ENCODE peak calls at places on chromosomes 12 and 14, in five cellular contexts. One of them, this sample, is unnamed.
A peak's percentile ranks its signal among the peaks of the same experiment; 100 is the strongest.

GRCh38 chr12:107223816-107224215 is 130.5 kb upstream of the CRY1 start:
- DNase-seq in suprapubic skin: no peak
- DNase-seq in tibial nerve: no peak
- DNase-seq in H1: no peak
- DNase-seq in A549: no peak
- DNase-seq in this sample: no peak

GRCh38 chr14:100278702-100279101 is 27.5 kb downstream of the SLC25A29 start:
- DNase-seq in tibial nerve: no peak
- DNase-seq in H1: no peak
- DNase-seq in suprapubic skin: no peak
- DNase-seq in A549: no peak
- DNase-seq in this sample: no peak

GRCh38 chr12:74412607-74413230 is 124.9 kb upstream of the ATXN7L3B start:
- DNase-seq in suprapubic skin: no peak
- DNase-seq in tibial nerve: no peak
- DNase-seq in H1: no peak
- DNase-seq in A549: no peak
- DNase-seq in this sample: no peak

GRCh38 chr14:59707778-59708635 is 131.4 kb upstream of the CCDC175 start:
- DNase-seq in suprapubic skin: no peak
- DNase-seq in tibial nerve: no peak
- DNase-seq in A549: no peak
- DNase-seq in H1: no peak
- DNase-seq in this sample: no peak

GRCh38 chr12:95848575-95849388 is 10.0 kb upstream of the SNRPF start:
- DNase-seq in tibial nerve: no peak
- DNase-seq in A549: peak; percentile 55
- DNase-seq in H1: no peak
- DNase-seq in suprapubic skin: no peak
- DNase-seq in this sample: no peak

GRCh38 chr12:3962661-3963483 is 89.7 kb upstream of the PARP11 start:
- DNase-seq in A549: no peak
- DNase-seq in suprapubic skin: no peak
- DNase-seq in tibial nerve: no peak
- DNase-seq in H1: no peak
- DNase-seq in this sample: no peak

GRCh38 chr12:120265483-120266179 is at the start of gene PXN:
- DNase-seq in A549: peak; percentile 76
- DNase-seq in H1: no peak
- DNase-seq in tibial nerve: peak; percentile 80
- DNase-seq in suprapubic skin: peak; percentile 91
- DNase-seq in this sample: peak; percentile 94

GRCh38 chr12:123115409-123116111 is 35.3 kb downstream of the PITPNM2 start:
- DNase-seq in A549: no peak
- DNase-seq in H1: no peak
- DNase-seq in tibial nerve: peak; percentile 69
- DNase-seq in suprapubic skin: no peak
- DNase-seq in this sample: peak; percentile 93

GRCh38 chr12:19465711-19466110 is 26.4 kb downstream of the AEBP2 start:
- DNase-seq in suprapubic skin: no peak
- DNase-seq in tibial nerve: no peak
- DNase-seq in H1: no peak
- DNase-seq in A549: no peak
- DNase-seq in this sample: no peak

GRCh38 chr14:58077621-58078020 is 74.4 kb downstream of the ARMH4 start:
- DNase-seq in suprapubic skin: no peak
- DNase-seq in H1: no peak
- DNase-seq in A549: no peak
- DNase-seq in tibial nerve: no peak
- DNase-seq in this sample: no peak

GRCh38 chr12:65308601-65309071 is 30.2 kb downstream of the MSRB3 start:
- DNase-seq in tibial nerve: no peak
- DNase-seq in suprapubic skin: no peak
- DNase-seq in H1: no peak
- DNase-seq in A549: no peak
- DNase-seq in this sample: no peak

GRCh38 chr12:113392988-113393579 is 10.6 kb downstream of the SDS start:
- DNase-seq in tibial nerve: no peak
- DNase-seq in A549: no peak
- DNase-seq in suprapubic skin: no peak
- DNase-seq in H1: peak; percentile 41
- DNase-seq in this sample: no peak

GRCh38 chr12:125280482-125281377 is 215.5 kb downstream of the AACS start:
- DNase-seq in tibial nerve: no peak
- DNase-seq in H1: peak; percentile 74
- DNase-seq in suprapubic skin: no peak
- DNase-seq in A549: peak; percentile 18
- DNase-seq in this sample: no peak

GRCh38 chr14:105315211-105315721 is 718 bp downstream of the PACS2 start:
- DNase-seq in A549: peak; percentile 40
- DNase-seq in tibial nerve: no peak
- DNase-seq in suprapubic skin: no peak
- DNase-seq in H1: no peak
- DNase-seq in this sample: no peak

GRCh38 chr14:104926619-104927431 is 2.1 kb downstream of the PLD4 start:
- DNase-seq in H1: no peak
- DNase-seq in A549: no peak
- DNase-seq in suprapubic skin: no peak
- DNase-seq in tibial nerve: no peak
- DNase-seq in this sample: no peak

GRCh38 chr12:52789637-52790426 is 6.1 kb downstream of the KRT3 start:
- DNase-seq in suprapubic skin: no peak
- DNase-seq in A549: no peak
- DNase-seq in tibial nerve: no peak
- DNase-seq in H1: no peak
- DNase-seq in this sample: no peak

GRCh38 chr12:81627336-81628189 is 131.6 kb downstream of the PPFIA2 start:
- DNase-seq in H1: no peak
- DNase-seq in suprapubic skin: no peak
- DNase-seq in tibial nerve: peak; percentile 35
- DNase-seq in A549: peak; percentile 13
- DNase-seq in this sample: no peak

GRCh38 chr12:75820848-75821578 is 210.6 kb downstream of the PHLDA1 start:
- DNase-seq in H1: no peak
- DNase-seq in suprapubic skin: peak; percentile 71
- DNase-seq in tibial nerve: peak; percentile 66
- DNase-seq in A549: no peak
- DNase-seq in this sample: peak; percentile 81

GRCh38 chr14:104979758-104980591 is 1.8 kb upstream of the AHNAK2 start:
- DNase-seq in suprapubic skin: peak; percentile 70
- DNase-seq in A549: no peak
- DNase-seq in tibial nerve: no peak
- DNase-seq in H1: no peak
- DNase-seq in this sample: peak; percentile 86

GRCh38 chr14:20799955-20800544 is 2.6 kb downstream of the RNASE1 start:
- DNase-seq in A549: no peak
- DNase-seq in tibial nerve: peak; percentile 31
- DNase-seq in H1: no peak
- DNase-seq in suprapubic skin: peak; percentile 69
- DNase-seq in this sample: peak; percentile 72

GRCh38 chr12:43428088-43428600 is 123.9 kb downstream of the ADAMTS20 start:
- DNase-seq in A549: no peak
- DNase-seq in suprapubic skin: no peak
- DNase-seq in H1: no peak
- DNase-seq in tibial nerve: no peak
- DNase-seq in this sample: no peak

GRCh38 chr14:92248638-92249037 is 74.3 kb upstream of the SLC24A4 start:
- DNase-seq in tibial nerve: no peak
- DNase-seq in A549: no peak
- DNase-seq in suprapubic skin: no peak
- DNase-seq in H1: no peak
- DNase-seq in this sample: no peak

DNA sequence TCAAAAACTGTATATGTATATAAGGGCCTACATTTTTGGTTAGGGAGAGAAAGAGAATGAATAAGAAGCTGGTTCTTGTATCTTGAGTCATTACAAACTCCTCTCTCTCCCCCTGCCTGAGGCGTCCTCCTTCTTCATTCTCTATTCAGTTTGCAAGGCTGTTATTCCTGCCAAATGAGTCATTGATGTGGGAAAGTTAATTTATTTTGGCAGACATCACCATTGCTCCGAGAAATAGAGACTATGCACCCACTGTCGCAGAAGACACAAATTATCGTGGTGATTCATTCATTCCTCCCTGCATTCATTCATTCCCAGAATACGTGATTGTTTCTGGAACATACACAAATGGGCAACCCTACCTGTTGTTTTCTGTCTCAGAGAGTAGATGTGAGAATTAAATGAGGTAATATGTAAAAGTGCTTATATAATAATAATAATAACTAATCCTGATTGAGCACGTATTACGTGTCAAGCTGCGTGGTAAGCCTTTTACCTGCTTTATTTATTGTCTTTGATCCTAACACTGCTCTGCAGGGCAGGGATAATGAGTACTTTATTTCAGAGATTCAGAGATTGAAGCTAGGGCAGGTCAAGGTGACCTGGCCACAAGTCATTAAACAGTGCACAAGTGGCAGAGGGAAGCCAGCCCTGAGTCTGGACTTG is 112.6 kb upstream of the MED13L start:
- DNase-seq in suprapubic skin: no peak
- DNase-seq in tibial nerve: no peak
- DNase-seq in A549: peak; percentile 64
- DNase-seq in H1: no peak
- DNase-seq in this sample: no peak
- TF ChIP-seq EP300 in suprapubic skin: no peak
- TF ChIP-seq EP300 in tibial nerve: peak; percentile 60
- TF ChIP-seq EP300 in A549: no peak
- TF ChIP-seq EP300 in H1: no peak
- TF ChIP-seq EP300 in this sample: no peak

GRCh38 chr14:24315243-24315806 is 4.0 kb downstream of the LTB4R start:
- DNase-seq in A549: no peak
- DNase-seq in H1: no peak
- DNase-seq in suprapubic skin: no peak
- DNase-seq in tibial nerve: no peak
- DNase-seq in this sample: no peak
- H3K4me1 ChIP-seq in A549: peaks cover 11% of the 10 kb centered on the region
- H3K4me1 ChIP-seq in H1: no peaks in the 10 kb centered on the region
- H3K4me1 ChIP-seq in suprapubic skin: peaks cover 69% of the 10 kb centered on the region
- H3K4me1 ChIP-seq in tibial nerve: peaks cover 63% of the 10 kb centered on the region
- H3K4me1 ChIP-seq in this sample: peaks cover 23% of the 10 kb centered on the region

GRCh38 chr12:1829306-1829900 is 9.0 kb downstream of the LRTM2 start:
- DNase-seq in tibial nerve: no peak
- DNase-seq in suprapubic skin: no peak
- DNase-seq in H1: no peak
- DNase-seq in A549: no peak
- DNase-seq in this sample: peak; percentile 40

GRCh38 chr12:1833596-1834028 is 13.2 kb downstream of the LRTM2 start:
- DNase-seq in tibial nerve: no peak
- DNase-seq in A549: no peak
- DNase-seq in H1: no peak
- DNase-seq in suprapubic skin: no peak
- DNase-seq in this sample: peak; percentile 3

GRCh38 chr12:1830401-1830845 is 10.1 kb downstream of the LRTM2 start:
- DNase-seq in H1: no peak
- DNase-seq in suprapubic skin: no peak
- DNase-seq in A549: no peak
- DNase-seq in tibial nerve: no peak
- DNase-seq in this sample: peak; percentile 48

GRCh38 chr12:1832801-1833595 is 12.6 kb downstream of the LRTM2 start:
- DNase-seq in tibial nerve: no peak
- DNase-seq in A549: no peak
- DNase-seq in suprapubic skin: no peak
- DNase-seq in H1: no peak
- DNase-seq in this sample: peak; percentile 30

GRCh38 chr12:1830981-1831930 is 10.9 kb downstream of the LRTM2 start:
- DNase-seq in H1: peak; percentile 59
- DNase-seq in tibial nerve: no peak
- DNase-seq in suprapubic skin: no peak
- DNase-seq in A549: no peak
- DNase-seq in this sample: peak; percentile 70
- TF ChIP-seq EP300 in H1: no peak
- TF ChIP-seq EP300 in tibial nerve: no peak
- TF ChIP-seq EP300 in suprapubic skin: no peak
- TF ChIP-seq EP300 in A549: no peak
- TF ChIP-seq EP300 in this sample: no peak

DNA sequence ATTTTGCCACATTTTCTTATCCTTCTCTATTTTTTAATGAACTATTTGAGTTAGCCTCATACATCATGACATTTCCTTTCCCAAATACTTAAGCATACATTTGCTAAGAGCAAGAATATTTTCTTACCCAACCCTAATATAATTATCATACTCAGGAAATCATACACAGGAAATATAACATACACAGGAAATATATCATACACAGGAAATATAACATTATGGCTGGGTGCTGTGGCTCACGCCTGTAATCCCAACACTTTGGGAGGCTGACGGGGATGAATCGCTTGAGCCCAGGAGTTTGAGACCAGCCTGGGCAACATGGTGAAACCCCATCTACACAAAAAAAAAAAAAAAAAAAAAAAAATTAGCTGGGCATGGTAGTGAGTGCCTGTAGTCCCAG is 4.9 kb downstream of the NCKAP1L start:
- DNase-seq in tibial nerve: no peak
- DNase-seq in A549: no peak
- DNase-seq in H1: no peak
- DNase-seq in suprapubic skin: no peak
- DNase-seq in this sample: no peak
- H3K4me1 ChIP-seq in tibial nerve: no peaks in the 10 kb centered on the region
- H3K4me1 ChIP-seq in A549: no peaks in the 10 kb centered on the region
- H3K4me1 ChIP-seq in H1: no peaks in the 10 kb centered on the region
- H3K4me1 ChIP-seq in suprapubic skin: no peaks in the 10 kb centered on the region
- H3K4me1 ChIP-seq in this sample: no peaks in the 10 kb centered on the region

GRCh38 chr12:116535241-116535640 is 23.9 kb upstream of the MAP1LC3B2 start:
- DNase-seq in A549: no peak
- DNase-seq in suprapubic skin: no peak
- DNase-seq in tibial nerve: no peak
- DNase-seq in H1: no peak
- DNase-seq in this sample: no peak

GRCh38 chr12:116532986-116533342 is 26.2 kb upstream of the MAP1LC3B2 start:
- DNase-seq in suprapubic skin: no peak
- DNase-seq in H1: no peak
- DNase-seq in tibial nerve: no peak
- DNase-seq in A549: peak; percentile 69
- DNase-seq in this sample: no peak

GRCh38 chr12:116534341-116535121 is 24.6 kb upstream of the MAP1LC3B2 start:
- DNase-seq in H1: no peak
- DNase-seq in A549: no peak
- DNase-seq in tibial nerve: no peak
- DNase-seq in suprapubic skin: no peak
- DNase-seq in this sample: peak; percentile 86

GRCh38 chr12:116532428-116532827 is 26.8 kb upstream of the MAP1LC3B2 start:
- DNase-seq in A549: no peak
- DNase-seq in tibial nerve: no peak
- DNase-seq in H1: no peak
- DNase-seq in suprapubic skin: no peak
- DNase-seq in this sample: no peak

GRCh38 chr12:116533343-116534248 is 25.6 kb upstream of the MAP1LC3B2 start:
- DNase-seq in H1: no peak
- DNase-seq in A549: peak; percentile 95
- DNase-seq in tibial nerve: peak; percentile 64
- DNase-seq in suprapubic skin: peak; percentile 86
- DNase-seq in this sample: peak; percentile 93
- TF ChIP-seq EP300 in H1: no peak
- TF ChIP-seq EP300 in A549: no peak
- TF ChIP-seq EP300 in tibial nerve: peak; percentile 88
- TF ChIP-seq EP300 in suprapubic skin: no peak
- TF ChIP-seq EP300 in this sample: no peak